ENCODE peak calls at places on chromosomes 6 and 20, in nine cellular contexts. V is EL, K is Kasumi-1, Y is mucosa of gallbladder, L is NCI-H1436, J is GM04504, G is H54, B is sciatic nerve, N is ovary. P is an unnamed sample.

GRCh38 chr6:52993461-52993860 is 1.6 kb downstream of the GSTA4 start:
- DNase-seq in V (no peak), K (no peak), Y (no peak), L (no peak), J (no peak), G (no peak), B (no peak), N (no peak), P (no peak)

GRCh38 chr6:167722634-167723309 is 103.9 kb upstream of the AFDN start:
- DNase-seq in V (no peak), K (no peak), Y (no peak), L (no peak), J (no peak), G (no peak), B (no peak), N (no peak), P (no peak)

GRCh38 chr6:123770247-123770949 is 33.3 kb upstream of the NKAIN2 start:
- DNase-seq in V (no peak), K (no peak), Y (no peak), L (no peak), J (no peak), G (no peak), B (no peak), N (no peak), P (no peak)

GRCh38 chr20:37179671-37180524 is 550 bp upstream of the MROH8 start:
- DNase-seq in V (peak), K (peak), Y (no peak), L (no peak), J (peak), G (no peak), B (no peak), N (no peak), P (peak)

GRCh38 chr6:65707134-65707826 is at the start of gene EYS:
- DNase-seq in V (no peak), K (no peak), Y (no peak), L (peak), J (no peak), G (no peak), B (no peak), N (no peak), P (no peak)

GRCh38 chr20:37533154-37533715 is 5.6 kb upstream of the BLCAP start:
- DNase-seq in V (no peak), K (no peak), Y (no peak), L (no peak), J (no peak), G (no peak), B (no peak), N (no peak), P (no peak)

GRCh38 chr6:116633685-116634084 is 17.4 kb downstream of the RSPH4A start:
- DNase-seq in V (no peak), K (no peak), Y (no peak), L (no peak), J (no peak), G (peak), B (no peak), N (no peak), P (no peak)

GRCh38 chr6:40308533-40309306 is 278.4 kb downstream of the LRFN2 start:
- DNase-seq in V (peak), K (peak), Y (peak), L (peak), J (peak), G (peak), B (peak), N (peak), P (peak)

GRCh38 chr20:57900226-57900905 is 190.6 kb upstream of the PMEPA1 start:
- DNase-seq in V (no peak), K (no peak), Y (no peak), L (no peak), J (no peak), G (no peak), B (peak), N (no peak), P (no peak)

GRCh38 chr6:93751969-93752368 is 332.6 kb upstream of the EPHA7 start:
- DNase-seq in V (no peak), K (no peak), Y (no peak), L (no peak), J (no peak), G (no peak), B (no peak), N (no peak), P (no peak)

GRCh38 chr20:38774167-38774566 is 25.9 kb downstream of the ACTR5 start:
- DNase-seq in V (no peak), K (no peak), Y (no peak), L (no peak), J (no peak), G (no peak), B (no peak), N (no peak), P (no peak)

GRCh38 chr6:36098920-36099647 is 31.2 kb upstream of the MAPK13 start:
- DNase-seq in V (no peak), K (peak), Y (no peak), L (no peak), J (no peak), G (no peak), B (no peak), N (no peak), P (no peak)

GRCh38 chr6:30810813-30811329 is 66.5 kb upstream of the IER3 start:
- DNase-seq in V (no peak), K (no peak), Y (no peak), L (no peak), J (no peak), G (no peak), B (no peak), N (no peak), P (no peak)

GRCh38 chr6:71852951-71853350 is 33.4 kb upstream of the RIMS1 start:
- DNase-seq in V (no peak), K (no peak), Y (no peak), L (no peak), J (peak), G (no peak), B (no peak), N (no peak), P (no peak)

GRCh38 chr20:49306903-49307336 is 29.1 kb upstream of the ZNFX1 start:
- DNase-seq in V (no peak), K (no peak), Y (no peak), L (no peak), J (no peak), G (no peak), B (no peak), N (no peak), P (no peak)

GRCh38 chr6:152552616-152553209 is 84.4 kb downstream of the SYNE1 start:
- DNase-seq in V (peak), K (peak), Y (peak), L (peak), J (peak), G (peak), B (peak), N (peak), P (peak)

GRCh38 chr6:52522151-52522626 is 54.7 kb downstream of the TRAM2 start:
- DNase-seq in V (peak), K (no peak), Y (no peak), L (no peak), J (no peak), G (peak), B (peak), N (peak), P (no peak)

GRCh38 chr20:38870733-38871559 is 55.3 kb upstream of the FAM83D start:
- DNase-seq in V (peak), K (no peak), Y (no peak), L (no peak), J (no peak), G (peak), B (no peak), N (no peak), P (no peak)

GRCh38 chr6:27139753-27140522 is 107.6 kb upstream of the PRSS16 start:
- DNase-seq in V (peak), K (peak), Y (no peak), L (no peak), J (no peak), G (no peak), B (no peak), N (no peak), P (peak)

GRCh38 chr6:112877134-112878100 is 530.3 kb downstream of the RFPL4B start:
- DNase-seq in V (peak), K (no peak), Y (no peak), L (no peak), J (peak), G (no peak), B (no peak), N (no peak), P (no peak)

GRCh38 chr20:15836634-15837033 is 736.6 kb downstream of the KIF16B start:
- DNase-seq in V (no peak), K (peak), Y (no peak), L (no peak), J (no peak), G (no peak), B (no peak), N (no peak), P (no peak)

GRCh38 chr6:84282566-84282965 is 55.1 kb upstream of the CEP162 start:
- DNase-seq in V (peak), K (no peak), Y (no peak), L (no peak), J (peak), G (no peak), B (no peak), N (no peak), P (no peak)

GRCh38 chr6:160742090-160742489 is 40.0 kb downstream of the PLG start:
- DNase-seq in V (no peak), K (no peak), Y (no peak), L (no peak), J (no peak), G (no peak), B (no peak), N (no peak), P (no peak)

GRCh38 chr6:13181398-13181797 is 146.9 kb downstream of the TBC1D7 start:
- DNase-seq in V (no peak), K (no peak), Y (no peak), L (no peak), J (no peak), G (no peak), B (no peak), N (no peak), P (no peak)

GRCh38 chr6:111715321-111715720 is 109.6 kb upstream of the TRAF3IP2 start:
- DNase-seq in V (no peak), K (no peak), Y (no peak), L (peak), J (no peak), G (no peak), B (no peak), N (no peak), P (no peak)